ENCODE peak calls at places on chromosome 5, in nine cellular contexts. One of them, this sample, is unnamed.

GRCh38 chr5:24633705-24634325 is 11.0 kb downstream of the CDH10 start:
- DNase-seq in mucosa of descending colon: no peak
- DNase-seq in cardiac muscle cell: peak
- DNase-seq in hepatocyte: peak
- DNase-seq in stomach: no peak
- DNase-seq in IMR-90: peak
- DNase-seq in ovary: no peak
- DNase-seq in fibroblast of lung: peak
- DNase-seq in heart left ventricle: no peak
- DNase-seq in this sample: peak

GRCh38 chr5:179817071-179817840 is 3.4 kb upstream of the SQSTM1 start:
- DNase-seq in cardiac muscle cell: no peak
- DNase-seq in ovary: no peak
- DNase-seq in hepatocyte: no peak
- DNase-seq in mucosa of descending colon: peak
- DNase-seq in heart left ventricle: no peak
- DNase-seq in fibroblast of lung: no peak
- DNase-seq in stomach: no peak
- DNase-seq in IMR-90: no peak
- DNase-seq in this sample: no peak

GRCh38 chr5:171207256-171207866 is 101.7 kb upstream of the TLX3 start:
- DNase-seq in heart left ventricle: peak
- DNase-seq in ovary: no peak
- DNase-seq in stomach: no peak
- DNase-seq in mucosa of descending colon: no peak
- DNase-seq in fibroblast of lung: peak
- DNase-seq in cardiac muscle cell: peak
- DNase-seq in IMR-90: peak
- DNase-seq in hepatocyte: peak
- DNase-seq in this sample: peak

GRCh38 chr5:87770601-87771121 is 357.9 kb upstream of the CCNH start:
- DNase-seq in cardiac muscle cell: no peak
- DNase-seq in ovary: no peak
- DNase-seq in IMR-90: no peak
- DNase-seq in hepatocyte: no peak
- DNase-seq in mucosa of descending colon: peak
- DNase-seq in heart left ventricle: no peak
- DNase-seq in fibroblast of lung: no peak
- DNase-seq in stomach: no peak
- DNase-seq in this sample: no peak

GRCh38 chr5:14600846-14601245 is 19.3 kb downstream of the OTULINL start:
- DNase-seq in fibroblast of lung: no peak
- DNase-seq in cardiac muscle cell: no peak
- DNase-seq in ovary: no peak
- DNase-seq in IMR-90: no peak
- DNase-seq in hepatocyte: no peak
- DNase-seq in stomach: no peak
- DNase-seq in mucosa of descending colon: no peak
- DNase-seq in heart left ventricle: no peak
- DNase-seq in this sample: no peak

GRCh38 chr5:96565843-96566242 is 96.3 kb upstream of the CAST start:
- DNase-seq in stomach: no peak
- DNase-seq in fibroblast of lung: peak
- DNase-seq in mucosa of descending colon: no peak
- DNase-seq in IMR-90: peak
- DNase-seq in ovary: no peak
- DNase-seq in hepatocyte: no peak
- DNase-seq in cardiac muscle cell: no peak
- DNase-seq in heart left ventricle: no peak
- DNase-seq in this sample: peak

GRCh38 chr5:66947458-66947857 is 249.1 kb downstream of the CD180 start:
- DNase-seq in fibroblast of lung: no peak
- DNase-seq in mucosa of descending colon: no peak
- DNase-seq in heart left ventricle: no peak
- DNase-seq in hepatocyte: no peak
- DNase-seq in stomach: no peak
- DNase-seq in IMR-90: no peak
- DNase-seq in ovary: no peak
- DNase-seq in cardiac muscle cell: no peak
- DNase-seq in this sample: no peak

GRCh38 chr5:151678713-151679112 is 8.0 kb downstream of the SPARC start:
- DNase-seq in heart left ventricle: no peak
- DNase-seq in hepatocyte: no peak
- DNase-seq in fibroblast of lung: no peak
- DNase-seq in cardiac muscle cell: no peak
- DNase-seq in ovary: no peak
- DNase-seq in stomach: no peak
- DNase-seq in mucosa of descending colon: no peak
- DNase-seq in IMR-90: peak
- DNase-seq in this sample: no peak

GRCh38 chr5:142059304-142059940 is 46.6 kb upstream of the GNPDA1 start:
- DNase-seq in stomach: no peak
- DNase-seq in IMR-90: no peak
- DNase-seq in fibroblast of lung: peak
- DNase-seq in mucosa of descending colon: no peak
- DNase-seq in cardiac muscle cell: peak
- DNase-seq in ovary: no peak
- DNase-seq in heart left ventricle: peak
- DNase-seq in hepatocyte: no peak
- DNase-seq in this sample: peak

GRCh38 chr5:77430726-77431125 is 61.4 kb downstream of the WDR41 start:
- DNase-seq in mucosa of descending colon: no peak
- DNase-seq in heart left ventricle: no peak
- DNase-seq in stomach: no peak
- DNase-seq in fibroblast of lung: no peak
- DNase-seq in IMR-90: peak
- DNase-seq in ovary: no peak
- DNase-seq in hepatocyte: no peak
- DNase-seq in cardiac muscle cell: no peak
- DNase-seq in this sample: peak

GRCh38 chr5:77428526-77428925 is 63.6 kb downstream of the WDR41 start:
- DNase-seq in stomach: no peak
- DNase-seq in IMR-90: peak
- DNase-seq in heart left ventricle: no peak
- DNase-seq in cardiac muscle cell: no peak
- DNase-seq in fibroblast of lung: peak
- DNase-seq in mucosa of descending colon: no peak
- DNase-seq in hepatocyte: no peak
- DNase-seq in ovary: no peak
- DNase-seq in this sample: no peak

GRCh38 chr5:77428033-77428432 is 64.1 kb downstream of the WDR41 start:
- DNase-seq in ovary: no peak
- DNase-seq in IMR-90: no peak
- DNase-seq in hepatocyte: no peak
- DNase-seq in stomach: no peak
- DNase-seq in cardiac muscle cell: no peak
- DNase-seq in mucosa of descending colon: no peak
- DNase-seq in fibroblast of lung: no peak
- DNase-seq in heart left ventricle: no peak
- DNase-seq in this sample: no peak

GRCh38 chr5:77431286-77431685 is 60.8 kb downstream of the WDR41 start:
- DNase-seq in stomach: no peak
- DNase-seq in cardiac muscle cell: no peak
- DNase-seq in hepatocyte: no peak
- DNase-seq in ovary: no peak
- DNase-seq in fibroblast of lung: no peak
- DNase-seq in IMR-90: peak
- DNase-seq in mucosa of descending colon: no peak
- DNase-seq in heart left ventricle: no peak
- DNase-seq in this sample: no peak

GRCh38 chr5:77431719-77432118 is 60.4 kb downstream of the WDR41 start:
- DNase-seq in mucosa of descending colon: no peak
- DNase-seq in ovary: no peak
- DNase-seq in fibroblast of lung: no peak
- DNase-seq in cardiac muscle cell: no peak
- DNase-seq in IMR-90: peak
- DNase-seq in stomach: no peak
- DNase-seq in hepatocyte: no peak
- DNase-seq in heart left ventricle: no peak
- DNase-seq in this sample: no peak
- H3K4me3 ChIP-seq in mucosa of descending colon: no peak
- H3K4me3 ChIP-seq in ovary: no peak
- H3K4me3 ChIP-seq in fibroblast of lung: no peak
- H3K4me3 ChIP-seq in cardiac muscle cell: no peak
- H3K4me3 ChIP-seq in IMR-90: no peak
- H3K4me3 ChIP-seq in stomach: no peak
- H3K4me3 ChIP-seq in hepatocyte: no peak
- H3K4me3 ChIP-seq in heart left ventricle: no peak
- H3K4me3 ChIP-seq in this sample: no peak

GRCh38 chr5:57577432-57578175 is 95.0 kb upstream of the ACTBL2 start:
- DNase-seq in ovary: no peak
- DNase-seq in IMR-90: no peak
- DNase-seq in stomach: no peak
- DNase-seq in mucosa of descending colon: no peak
- DNase-seq in hepatocyte: no peak
- DNase-seq in heart left ventricle: no peak
- DNase-seq in cardiac muscle cell: no peak
- DNase-seq in fibroblast of lung: no peak
- DNase-seq in this sample: no peak

GRCh38 chr5:57581772-57582171 is 99.2 kb upstream of the ACTBL2 start:
- DNase-seq in IMR-90: no peak
- DNase-seq in stomach: no peak
- DNase-seq in hepatocyte: no peak
- DNase-seq in fibroblast of lung: no peak
- DNase-seq in mucosa of descending colon: no peak
- DNase-seq in ovary: no peak
- DNase-seq in cardiac muscle cell: no peak
- DNase-seq in heart left ventricle: no peak
- DNase-seq in this sample: no peak

GRCh38 chr5:57581222-57581621 is 98.6 kb upstream of the ACTBL2 start:
- DNase-seq in mucosa of descending colon: no peak
- DNase-seq in heart left ventricle: no peak
- DNase-seq in IMR-90: no peak
- DNase-seq in stomach: no peak
- DNase-seq in fibroblast of lung: no peak
- DNase-seq in cardiac muscle cell: no peak
- DNase-seq in hepatocyte: no peak
- DNase-seq in ovary: no peak
- DNase-seq in this sample: no peak

GRCh38 chr5:57586649-57587048 is 104.0 kb upstream of the ACTBL2 start:
- DNase-seq in fibroblast of lung: no peak
- DNase-seq in mucosa of descending colon: no peak
- DNase-seq in IMR-90: no peak
- DNase-seq in cardiac muscle cell: no peak
- DNase-seq in heart left ventricle: no peak
- DNase-seq in stomach: no peak
- DNase-seq in ovary: no peak
- DNase-seq in hepatocyte: no peak
- DNase-seq in this sample: no peak

DNA sequence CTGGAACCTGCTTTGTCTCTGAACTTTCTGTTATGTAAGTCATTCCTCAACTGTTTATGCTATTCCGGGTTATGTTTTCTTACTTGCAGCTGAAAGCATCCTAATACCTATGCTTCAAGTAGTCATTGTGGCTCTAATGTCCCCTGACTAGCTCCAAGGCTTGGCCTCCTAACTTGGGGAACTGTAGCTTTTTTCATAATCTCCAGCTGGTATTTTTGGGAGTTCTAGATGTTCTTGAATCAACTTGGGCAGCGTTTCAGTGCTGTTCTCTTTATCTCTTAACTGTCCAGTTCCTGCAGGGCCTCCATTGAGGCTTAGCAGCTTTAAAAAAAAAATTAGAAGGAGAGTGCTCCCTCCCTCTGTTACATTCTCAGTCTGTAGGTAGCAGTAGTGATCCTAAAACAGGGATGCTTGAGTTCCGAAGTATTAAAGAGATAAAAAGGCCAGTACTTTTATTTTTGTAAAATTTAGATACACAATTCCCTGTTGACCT is 100.0 kb upstream of the ACTBL2 start:
- DNase-seq in IMR-90: no peak
- DNase-seq in mucosa of descending colon: no peak
- DNase-seq in hepatocyte: no peak
- DNase-seq in cardiac muscle cell: no peak
- DNase-seq in heart left ventricle: no peak
- DNase-seq in fibroblast of lung: no peak
- DNase-seq in ovary: no peak
- DNase-seq in stomach: no peak
- DNase-seq in this sample: no peak
- TF ChIP-seq CTCF in IMR-90: no peak
- TF ChIP-seq CTCF in mucosa of descending colon: no peak
- TF ChIP-seq CTCF in hepatocyte: no peak
- TF ChIP-seq CTCF in cardiac muscle cell: no peak
- TF ChIP-seq CTCF in heart left ventricle: no peak
- TF ChIP-seq CTCF in fibroblast of lung: no peak
- TF ChIP-seq CTCF in ovary: no peak
- TF ChIP-seq CTCF in stomach: no peak
- TF ChIP-seq CTCF in this sample: no peak

GRCh38 chr5:17219006-17219422 is 1.6 kb downstream of the BASP1 start:
- DNase-seq in IMR-90: no peak
- DNase-seq in hepatocyte: peak
- DNase-seq in fibroblast of lung: no peak
- DNase-seq in cardiac muscle cell: peak
- DNase-seq in ovary: peak
- DNase-seq in mucosa of descending colon: peak
- DNase-seq in heart left ventricle: no peak
- DNase-seq in stomach: no peak
- DNase-seq in this sample: peak

GRCh38 chr5:17217421-17218352 is at the start of gene BASP1:
- DNase-seq in cardiac muscle cell: peak
- DNase-seq in fibroblast of lung: peak
- DNase-seq in heart left ventricle: peak
- DNase-seq in stomach: peak
- DNase-seq in IMR-90: peak
- DNase-seq in hepatocyte: peak
- DNase-seq in mucosa of descending colon: peak
- DNase-seq in ovary: peak
- DNase-seq in this sample: peak

GRCh38 chr5:17216974-17217325 is 481 bp upstream of the BASP1 start:
- DNase-seq in mucosa of descending colon: no peak
- DNase-seq in ovary: peak
- DNase-seq in fibroblast of lung: peak
- DNase-seq in stomach: no peak
- DNase-seq in heart left ventricle: no peak
- DNase-seq in hepatocyte: peak
- DNase-seq in cardiac muscle cell: peak
- DNase-seq in IMR-90: peak
- DNase-seq in this sample: peak

GRCh38 chr5:17219431-17219830 is 2.0 kb downstream of the BASP1 start:
- DNase-seq in heart left ventricle: no peak
- DNase-seq in hepatocyte: no peak
- DNase-seq in cardiac muscle cell: no peak
- DNase-seq in fibroblast of lung: no peak
- DNase-seq in mucosa of descending colon: no peak
- DNase-seq in IMR-90: no peak
- DNase-seq in stomach: no peak
- DNase-seq in ovary: no peak
- DNase-seq in this sample: no peak

GRCh38 chr5:17218353-17219005 is 1.0 kb downstream of the BASP1 start:
- DNase-seq in IMR-90: peak
- DNase-seq in heart left ventricle: no peak
- DNase-seq in stomach: no peak
- DNase-seq in mucosa of descending colon: peak
- DNase-seq in cardiac muscle cell: peak
- DNase-seq in hepatocyte: peak
- DNase-seq in fibroblast of lung: peak
- DNase-seq in ovary: peak
- DNase-seq in this sample: peak
- H3K4me3 ChIP-seq in IMR-90: peak
- H3K4me3 ChIP-seq in heart left ventricle: peak
- H3K4me3 ChIP-seq in stomach: peak
- H3K4me3 ChIP-seq in mucosa of descending colon: peak
- H3K4me3 ChIP-seq in cardiac muscle cell: peak
- H3K4me3 ChIP-seq in hepatocyte: peak
- H3K4me3 ChIP-seq in fibroblast of lung: peak
- H3K4me3 ChIP-seq in ovary: peak
- H3K4me3 ChIP-seq in this sample: peak

GRCh38 chr5:45261125-45261524 is 435.1 kb downstream of the HCN1 start:
- DNase-seq in stomach: no peak
- DNase-seq in hepatocyte: no peak
- DNase-seq in ovary: no peak
- DNase-seq in fibroblast of lung: no peak
- DNase-seq in cardiac muscle cell: no peak
- DNase-seq in heart left ventricle: no peak
- DNase-seq in IMR-90: no peak
- DNase-seq in mucosa of descending colon: no peak
- DNase-seq in this sample: no peak
- TF ChIP-seq CTCF in stomach: no peak
- TF ChIP-seq CTCF in hepatocyte: no peak
- TF ChIP-seq CTCF in ovary: no peak
- TF ChIP-seq CTCF in fibroblast of lung: no peak
- TF ChIP-seq CTCF in cardiac muscle cell: no peak
- TF ChIP-seq CTCF in heart left ventricle: no peak
- TF ChIP-seq CTCF in IMR-90: no peak
- TF ChIP-seq CTCF in mucosa of descending colon: no peak
- TF ChIP-seq CTCF in this sample: no peak

This sample was measured in foreskin fibroblast.